ENCODE peak calls at places on chromosomes 5 and 9, in nine cellular contexts. R is Karpas-422; D is CD8-positive, alpha-beta memory T cell; S is colonic mucosa; E is H9; J is A549; K is A673; B is OCI-LY7; W is psoas muscle. Q is an unnamed sample.

GRCh38 chr5:147382776-147383175 is 127.1 kb downstream of the DPYSL3 start:
- DNase-seq in R (no peak), D (no peak), S (no peak), E (no peak), J (no peak), K (no peak), B (no peak), W (no peak), Q (peak; percentile 58)

GRCh38 chr5:169906745-169907649 is 73.3 kb downstream of the INSYN2B start:
- DNase-seq in R (no peak), D (no peak), S (no peak), E (no peak), J (no peak), K (peak; percentile 21), B (no peak), W (no peak), Q (no peak)

GRCh38 chr9:128644452-128644851 is 12.2 kb downstream of the DYNC2I2 start:
- DNase-seq in R (no peak), D (no peak), S (no peak), E (no peak), J (no peak), K (no peak), B (no peak), W (no peak), Q (no peak)

GRCh38 chr9:69801994-69802393 is 18.6 kb upstream of the CFAP95 start:
- DNase-seq in R (no peak), D (no peak), S (no peak), E (no peak), J (peak; percentile 37), K (no peak), B (no peak), W (no peak), Q (no peak)

GRCh38 chr5:1322036-1322903 is 22.6 kb downstream of the CLPTM1L start:
- DNase-seq in R (no peak), D (no peak), S (no peak), E (peak; percentile 10), J (no peak), K (no peak), B (no peak), W (no peak), Q (no peak)

GRCh38 chr5:99058466-99058865 is 129.7 kb upstream of the CHD1 start:
- DNase-seq in R (no peak), D (no peak), S (no peak), E (no peak), J (no peak), K (no peak), B (no peak), W (no peak), Q (no peak)

GRCh38 chr5:134769206-134769605 is 10.6 kb downstream of the DDX46 start:
- DNase-seq in R (no peak), D (no peak), S (no peak), E (no peak), J (peak; percentile 13), K (no peak), B (no peak), W (no peak), Q (no peak)

GRCh38 chr9:3527653-3527960 is 1.8 kb upstream of the RFX3 start:
- DNase-seq in R (no peak), D (no peak), S (no peak), E (no peak), J (no peak), K (no peak), B (peak; percentile 19), W (no peak), Q (no peak)

GRCh38 chr5:78562719-78563330 is 85.7 kb downstream of the LHFPL2 start:
- DNase-seq in R (no peak), D (no peak), S (no peak), E (peak; percentile 8), J (no peak), K (no peak), B (no peak), W (no peak), Q (no peak)

GRCh38 chr9:94741856-94742255 is 15.4 kb downstream of the AOPEP start:
- DNase-seq in R (no peak), D (no peak), S (no peak), E (no peak), J (no peak), K (no peak), B (no peak), W (no peak), Q (no peak)

GRCh38 chr9:94743035-94743954 is 16.8 kb downstream of the AOPEP start:
- DNase-seq in R (no peak), D (no peak), S (no peak), E (no peak), J (no peak), K (no peak), B (no peak), W (no peak), Q (no peak)

GRCh38 chr9:94745806-94746540 is 19.5 kb downstream of the AOPEP start:
- DNase-seq in R (no peak), D (no peak), S (no peak), E (no peak), J (no peak), K (no peak), B (no peak), W (no peak), Q (no peak)

DNA sequence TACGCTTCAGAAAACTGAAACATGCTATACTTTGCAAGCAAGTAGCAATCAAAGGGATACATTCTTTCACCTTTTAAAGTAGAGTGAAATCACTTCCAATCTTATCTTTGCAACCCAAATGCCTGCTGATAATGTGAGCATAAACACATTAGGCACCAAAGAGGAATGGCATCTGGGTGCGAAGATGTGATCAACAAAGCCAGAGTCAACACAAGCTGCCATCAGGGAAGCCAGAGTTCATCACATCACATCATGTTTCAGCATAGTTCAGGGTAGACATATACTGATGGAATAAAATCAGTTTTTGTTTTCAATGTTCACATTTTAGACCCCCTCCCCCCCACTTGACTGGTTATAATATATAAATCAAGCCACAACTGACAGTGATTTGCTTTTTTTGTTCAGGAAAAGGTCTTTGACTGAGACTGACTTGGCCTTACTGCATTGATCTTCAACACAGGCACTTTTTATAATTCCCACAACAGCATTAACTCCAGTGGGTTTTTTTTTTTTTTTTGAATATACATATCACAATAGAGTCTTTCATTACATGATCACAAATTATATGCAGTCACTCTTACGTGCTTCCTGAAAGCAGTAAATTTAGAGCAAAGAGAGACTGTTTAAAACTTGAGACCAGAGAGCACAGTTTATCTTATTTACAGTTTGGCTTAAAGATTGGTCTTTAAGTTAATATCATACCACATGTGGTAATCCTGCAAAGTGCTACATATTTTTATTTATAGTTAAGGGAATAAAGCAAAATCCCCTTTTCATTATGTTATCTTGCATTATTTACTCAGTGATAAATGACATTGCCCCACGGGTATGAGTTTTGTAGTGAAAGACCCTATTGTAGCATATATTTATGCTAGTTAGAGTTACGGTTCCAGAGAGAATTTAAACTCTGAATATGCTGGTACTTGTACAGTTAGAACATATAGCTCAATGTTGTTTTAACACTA is 20.3 kb downstream of the AOPEP start:
- DNase-seq in R (no peak), D (no peak), S (no peak), E (no peak), J (no peak), K (no peak), B (no peak), W (no peak), Q (no peak)
- H3K27ac ChIP-seq in R (no peak overlapping the region), D (no peak overlapping the region), S (no peak overlapping the region), E (no peak overlapping the region), J (no peak overlapping the region), K (no peak overlapping the region), B (no peak overlapping the region), W (no peak overlapping the region), Q (no peak overlapping the region)

GRCh38 chr9:134808393-134808792 is 72.2 kb upstream of the FCN2 start:
- DNase-seq in R (no peak), D (no peak), S (no peak), E (no peak), J (no peak), K (no peak), B (no peak), W (no peak), Q (no peak)

GRCh38 chr9:134809296-134809695 is 71.3 kb upstream of the FCN2 start:
- DNase-seq in R (no peak), D (no peak), S (no peak), E (no peak), J (no peak), K (no peak), B (no peak), W (no peak), Q (no peak)

GRCh38 chr9:134811673-134812668 is 68.6 kb upstream of the FCN2 start:
- DNase-seq in R (no peak), D (no peak), S (no peak), E (peak; percentile 69), J (no peak), K (peak; percentile 52), B (no peak), W (no peak), Q (peak; percentile 75)

GRCh38 chr9:134813841-134814240 is 66.8 kb upstream of the FCN2 start:
- DNase-seq in R (no peak), D (no peak), S (no peak), E (no peak), J (no peak), K (no peak), B (no peak), W (no peak), Q (no peak)

DNA sequence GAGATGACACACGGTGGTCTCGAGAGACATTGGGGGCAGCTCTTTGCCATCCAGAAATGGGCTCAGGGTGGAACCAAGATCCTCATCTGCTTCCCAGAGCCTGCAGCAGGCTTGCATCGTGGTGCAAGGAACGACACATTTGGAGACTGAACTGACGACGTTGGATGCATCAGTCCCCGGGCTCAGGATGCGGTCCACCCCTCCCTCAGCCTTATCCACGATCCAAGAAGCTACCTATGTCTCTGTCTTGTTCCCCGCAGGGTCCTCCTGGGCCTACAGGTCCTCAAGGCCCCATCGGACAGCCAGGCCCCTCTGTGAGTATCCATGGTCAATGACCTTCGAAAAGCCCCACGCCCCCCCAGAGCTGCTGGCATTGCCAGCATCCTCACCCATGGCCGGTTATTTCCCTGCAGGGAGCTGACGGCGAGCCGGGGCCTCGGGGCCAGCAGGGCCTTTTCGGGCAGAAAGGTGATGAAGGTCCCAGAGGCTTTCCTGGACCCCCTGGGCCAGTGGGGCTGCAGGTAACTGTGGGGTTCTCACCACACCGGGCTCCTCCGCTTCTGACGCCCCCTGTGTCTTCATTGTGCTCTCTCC is 69.4 kb upstream of the FCN2 start:
- DNase-seq in R (no peak), D (no peak), S (no peak), E (no peak), J (no peak), K (no peak), B (no peak), W (no peak), Q (no peak)
- H3K27ac ChIP-seq in R (no peak overlapping the region), D (no peak overlapping the region), S (no peak overlapping the region), E (no peak overlapping the region), J (no peak overlapping the region), K (no peak overlapping the region), B (no peak overlapping the region), W (no peak overlapping the region), Q (peak overlapping the region; percentile 89)

GRCh38 chr9:115657695-115658094 is 495.9 kb upstream of the PAPPA start:
- DNase-seq in R (no peak), D (no peak), S (no peak), E (no peak), J (no peak), K (no peak), B (no peak), W (no peak), Q (no peak)
- H3K27ac ChIP-seq in R (no peak overlapping the region), D (no peak overlapping the region), S (no peak overlapping the region), E (no peak overlapping the region), J (no peak overlapping the region), K (no peak overlapping the region), B (no peak overlapping the region), W (no peak overlapping the region), Q (no peak overlapping the region)

DNA sequence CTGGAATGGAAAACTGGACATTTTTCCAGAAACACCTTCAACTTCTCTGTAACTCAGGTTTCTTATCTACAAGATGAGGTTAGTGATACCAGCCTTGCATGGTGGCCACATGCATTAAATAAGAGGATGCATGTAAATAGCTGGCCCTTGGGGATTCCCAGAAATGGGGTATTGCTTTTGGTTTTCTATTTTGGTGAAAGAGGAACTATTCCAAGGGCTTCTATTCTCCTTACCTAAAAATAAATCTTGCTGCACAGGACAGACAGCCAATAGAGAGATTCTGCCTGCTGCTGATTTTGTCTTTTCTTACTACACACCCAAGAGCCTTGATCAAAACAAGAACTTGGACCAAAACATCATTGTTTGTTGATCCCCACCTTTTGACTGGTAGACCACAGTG is 161.8 kb downstream of the PJA2 start:
- DNase-seq in R (no peak), D (no peak), S (no peak), E (no peak), J (no peak), K (no peak), B (no peak), W (no peak), Q (no peak)
- H3K27ac ChIP-seq in R (no peak overlapping the region), D (no peak overlapping the region), S (no peak overlapping the region), E (no peak overlapping the region), J (no peak overlapping the region), K (no peak overlapping the region), B (no peak overlapping the region), W (no peak overlapping the region), Q (no peak overlapping the region)